ENCODE peak calls at places on chromosomes 16 and 17, in nine cellular contexts. P, Q, D, F, X, G, N, J and O are unnamed samples.

GRCh38 chr17:4808378-4808767 is 1.4 kb downstream of the PLD2 start:
- DNase-seq in J (no peak), N (peak; percentile 41), P (no peak), D (no peak), X (peak; percentile 49), Q (no peak), F (no peak), G (no peak), O (no peak)

GRCh38 chr17:8905256-8905778 is 37.8 kb upstream of the PIK3R6 start:
- DNase-seq in J (no peak), D (peak; percentile 40), F (no peak), P (no peak), N (no peak), G (no peak), Q (no peak), X (peak; percentile 22), O (no peak)

GRCh38 chr17:55005520-55005919 is 37.0 kb downstream of the STXBP4 start:
- DNase-seq in D (no peak), X (no peak), N (no peak), P (no peak), Q (peak; percentile 63), F (no peak), G (no peak), J (no peak), O (no peak)

GRCh38 chr16:54890381-54890780 is 40.3 kb upstream of the IRX5 start:
- DNase-seq in G (no peak), D (no peak), F (no peak), X (no peak), J (no peak), Q (no peak), N (no peak), P (no peak), O (no peak)

GRCh38 chr17:74682442-74683190 is 30.1 kb downstream of the CD300LF start:
- DNase-seq in Q (no peak), J (no peak), F (no peak), P (no peak), D (no peak), G (no peak), N (no peak), X (no peak), O (no peak)

GRCh38 chr16:67673712-67674580 is 7.3 kb downstream of the C16orf86 start:
- DNase-seq in D (no peak), P (no peak), Q (no peak), N (peak; percentile 59), X (peak; percentile 75), G (no peak), J (no peak), F (peak; percentile 42), O (no peak)

GRCh38 chr17:81879121-81879520 is 8.0 kb upstream of the ARHGDIA start:
- DNase-seq in F (no peak), Q (no peak), D (no peak), N (no peak), X (no peak), G (no peak), J (no peak), P (no peak), O (no peak)

GRCh38 chr16:66422366-66422765 is 4.7 kb upstream of the BEAN1 start:
- DNase-seq in P (no peak), G (no peak), Q (no peak), N (no peak), F (no peak), X (no peak), J (no peak), D (no peak), O (no peak)

GRCh38 chr17:58447039-58447975 is 30.0 kb upstream of the RNF43 start:
- DNase-seq in Q (peak; percentile 95), G (peak; percentile 75), F (peak; percentile 74), P (peak; percentile 77), J (peak; percentile 30), X (peak; percentile 74), D (peak; percentile 59), N (no peak), O (peak; percentile 26)

GRCh38 chr17:27754549-27754948 is 45.8 kb downstream of the NOS2 start:
- DNase-seq in D (no peak), G (no peak), N (no peak), X (no peak), F (no peak), P (no peak), Q (no peak), J (no peak), O (no peak)

GRCh38 chr17:4304417-4305027 is 40.7 kb upstream of the ANKFY1 start:
- DNase-seq in D (peak; percentile 47), F (peak; percentile 24), N (peak; percentile 81), G (peak; percentile 35), Q (peak; percentile 18), J (no peak), P (peak; percentile 58), X (peak; percentile 51), O (peak; percentile 41)

GRCh38 chr16:69326172-69326873 is 4.1 kb downstream of the PDF start:
- DNase-seq in Q (no peak), F (no peak), N (no peak), X (no peak), P (no peak), J (no peak), D (no peak), G (no peak), O (no peak)

DNA sequence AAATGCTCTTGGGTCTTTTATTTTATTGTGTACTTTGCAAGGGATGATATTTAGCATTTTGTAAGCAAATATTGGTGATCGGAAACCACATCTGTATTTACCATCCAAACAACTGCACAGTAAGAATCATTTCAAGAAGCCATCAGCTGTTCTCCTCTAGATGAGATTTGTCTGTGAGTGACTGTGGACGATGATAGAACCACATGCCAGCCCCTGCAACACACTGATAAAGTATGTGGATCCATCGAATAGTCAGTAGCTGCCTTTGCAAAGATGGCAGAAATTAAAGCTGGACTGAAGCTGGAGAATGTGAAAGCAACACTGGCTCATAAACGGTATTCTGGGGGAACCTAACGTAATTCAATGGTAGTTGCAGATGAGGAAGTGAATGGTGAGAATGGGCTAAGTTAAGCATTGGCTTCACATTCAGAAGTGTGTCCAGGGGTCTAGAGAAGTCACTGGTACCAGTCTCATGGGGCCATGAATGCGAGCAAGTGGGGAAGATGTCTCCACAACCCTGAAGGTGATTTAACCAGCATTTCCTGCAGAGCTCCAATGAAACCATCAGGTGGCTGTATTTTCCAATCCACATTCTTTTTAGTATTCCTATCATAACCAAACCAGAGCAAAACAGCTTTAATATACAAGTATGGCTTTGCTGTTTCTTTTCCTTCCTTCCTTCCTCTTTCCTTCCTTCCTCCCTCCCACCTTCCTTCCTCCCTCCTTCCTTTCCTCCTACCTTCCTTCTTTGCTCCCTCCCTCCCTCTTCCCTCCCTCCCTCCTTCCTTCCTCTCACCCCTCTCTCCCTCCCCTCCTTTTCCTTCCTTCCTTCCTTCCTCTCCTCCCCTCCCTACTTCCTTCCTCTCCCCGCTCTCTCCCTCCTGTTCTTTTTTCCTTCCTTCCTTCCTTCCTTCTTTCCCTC is 169.4 kb downstream of the ABCA8 start:
- DNase-seq in D (no peak), J (no peak), G (no peak), N (no peak), X (no peak), Q (no peak), P (no peak), F (no peak), O (no peak)
- TF ChIP-seq CTCF in D (no peak), J (no peak), G (no peak), N (no peak), X (no peak), Q (no peak), P (no peak), F (no peak), O (no peak)

GRCh38 chr16:58367252-58367651 is 25.0 kb upstream of the GINS3 start:
- DNase-seq in N (no peak), X (no peak), P (no peak), Q (no peak), G (no peak), F (no peak), D (no peak), J (no peak), O (no peak)
- TF ChIP-seq CTCF in N (no peak), X (no peak), P (no peak), Q (no peak), G (no peak), F (no peak), D (no peak), J (no peak), O (no peak)

GRCh38 chr16:2057438-2057837 is 9.7 kb downstream of the TSC2 start:
- DNase-seq in J (no peak), P (no peak), Q (no peak), D (no peak), X (no peak), F (no peak), N (no peak), G (no peak), O (no peak)

GRCh38 chr16:2053897-2054296 is 6.1 kb downstream of the TSC2 start:
- DNase-seq in F (no peak), X (no peak), J (no peak), N (no peak), G (no peak), D (no peak), P (no peak), Q (no peak), O (no peak)

GRCh38 chr16:2054543-2055245 is 6.9 kb downstream of the TSC2 start:
- DNase-seq in J (no peak), X (no peak), G (no peak), N (no peak), Q (no peak), F (peak; percentile 61), P (no peak), D (no peak), O (no peak)

GRCh38 chr16:2056681-2057407 is 9.1 kb downstream of the TSC2 start:
- DNase-seq in J (no peak), G (no peak), F (no peak), D (no peak), Q (no peak), N (no peak), X (no peak), P (no peak), O (no peak)

GRCh38 chr16:2056077-2056476 is 8.3 kb downstream of the TSC2 start:
- DNase-seq in Q (no peak), F (no peak), P (no peak), X (no peak), J (no peak), G (no peak), N (no peak), D (no peak), O (no peak)
- TF ChIP-seq CTCF in Q (peak; percentile 42), F (peak; percentile 16), P (no peak), X (peak; percentile 13), J (no peak), G (peak; percentile 57), N (peak; percentile 31), D (no peak), O (no peak)

DNA sequence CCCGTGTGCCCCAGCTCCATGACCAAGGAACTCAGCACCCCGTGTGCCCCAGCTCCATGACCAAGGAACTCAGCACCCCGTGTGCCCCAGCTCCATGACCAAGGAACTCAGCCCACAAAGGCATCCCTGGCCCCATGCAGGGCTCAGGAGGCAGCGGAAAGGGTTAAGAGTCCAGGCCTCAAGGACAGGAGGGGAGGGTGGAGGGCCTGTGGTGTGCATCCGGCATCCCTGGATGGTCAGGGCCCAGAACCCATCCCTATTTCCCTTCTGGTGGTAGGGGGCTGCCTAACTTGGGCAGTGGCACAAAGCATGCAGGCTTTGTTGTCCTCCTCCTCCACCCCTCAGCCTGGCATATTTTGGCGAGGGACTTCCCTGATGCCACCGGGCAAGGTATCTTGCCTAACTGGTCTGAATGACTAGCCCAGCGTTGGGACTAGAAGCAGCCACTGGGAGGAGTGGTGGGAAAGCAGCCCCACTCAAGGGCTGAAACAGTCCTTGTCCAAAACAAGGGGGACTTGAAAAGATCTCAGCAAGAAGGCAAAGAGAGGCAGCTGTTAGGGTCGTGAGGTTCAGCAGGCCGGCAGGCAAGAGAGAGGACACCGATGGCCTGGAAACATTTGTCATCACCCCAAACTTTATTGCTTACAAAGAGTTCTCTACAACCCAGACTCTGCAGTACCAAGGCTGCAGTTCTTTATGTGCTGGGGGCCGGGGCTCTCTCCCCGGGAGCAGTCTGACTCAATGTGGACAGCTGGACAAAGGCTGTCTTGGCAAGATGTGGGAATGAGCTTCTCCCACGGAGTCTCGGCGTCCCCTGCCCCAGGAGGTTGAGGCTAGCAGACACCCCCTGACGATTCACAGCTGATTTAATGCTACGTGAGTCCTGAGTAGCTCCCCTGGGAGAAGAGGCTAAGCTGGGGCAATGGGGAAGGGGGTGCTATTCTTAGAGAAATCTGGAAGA is 902 bp upstream of the SPATA32 start:
- DNase-seq in G (no peak), D (no peak), X (no peak), N (no peak), J (no peak), Q (no peak), F (no peak), P (no peak), O (no peak)
- TF ChIP-seq CTCF in G (no peak), D (no peak), X (no peak), N (no peak), J (no peak), Q (no peak), F (no peak), P (no peak), O (no peak)